ENCODE peak calls at places on chromosomes 4 and X, in four cellular contexts. U is neuronal stem cell, H is SW480, X is LoVo. A is an unnamed sample.

GRCh38 chr4:8850830-8851188 is 20.8 kb downstream of the HMX1 start:
- DNase-seq in U (no peak), H (no peak), X (no peak), A (no peak)

GRCh38 chrX:48896611-48897011 is 957 bp downstream of the TIMM17B start:
- DNase-seq in H (peak; percentile 24), U (no peak), X (no peak), A (no peak)

GRCh38 chr4:16029329-16029728 is 54.5 kb downstream of the PROM1 start:
- DNase-seq in H (no peak), X (no peak), U (no peak), A (no peak)

GRCh38 chr4:55337944-55338343 is 8.1 kb upstream of the SRD5A3 start:
- DNase-seq in X (no peak), U (no peak), H (no peak), A (no peak)

GRCh38 chrX:8913665-8914409 is 112.7 kb upstream of the FAM9A start:
- DNase-seq in H (no peak), U (no peak), X (no peak), A (no peak)

GRCh38 chrX:86197815-86198214 is 49.6 kb downstream of the DACH2 start:
- DNase-seq in H (no peak), U (no peak), X (no peak), A (no peak)

GRCh38 chrX:22392176-22392814 is 119.6 kb downstream of the CBLL2 start:
- DNase-seq in U (no peak), H (no peak), X (no peak), A (no peak)

GRCh38 chrX:63613531-63614028 is 171.4 kb downstream of the ARHGEF9 start:
- DNase-seq in U (no peak), H (peak; percentile 17), X (no peak), A (no peak)

GRCh38 chr4:74178798-74179197 is 20.9 kb downstream of the MTHFD2L start:
- DNase-seq in H (no peak), X (no peak), U (no peak), A (no peak)

GRCh38 chrX:24478516-24478915 is 13.4 kb downstream of the PDK3 start:
- DNase-seq in U (no peak), X (no peak), H (no peak), A (no peak)

GRCh38 chr4:98728433-98728832 is 70.0 kb upstream of the TSPAN5 start:
- DNase-seq in X (no peak), H (no peak), U (no peak), A (peak; percentile 55)

GRCh38 chrX:134624046-134624430 is 34.2 kb downstream of the PLAC1 start:
- DNase-seq in H (no peak), U (no peak), X (no peak), A (no peak)

GRCh38 chrX:114075073-114075673 is 508.7 kb upstream of the HTR2C start:
- DNase-seq in U (no peak), X (no peak), H (no peak), A (no peak)